ENCODE peak calls at places on chromosomes 11 and 22, in five cellular contexts. B is NCI-H1092; S is activated T-helper 9 cell treated with anti-CD3 and anti-CD28 coated beads, Interleukin-2, amount 50 U/mL, for 16 hours; E is cardiac muscle cell; U is WTC11. Y is an unnamed sample.

GRCh38 chr11:72413914-72414628 is 20.3 kb downstream of the CLPB start:
- DNase-seq in S (peak; percentile 58), E (peak; percentile 86), B (peak; percentile 84), U (peak; percentile 78), Y (peak; percentile 64)

GRCh38 chr22:23534201-23534850 is 45.8 kb downstream of the IGLL1 start:
- DNase-seq in U (no peak), E (peak; percentile 51), B (no peak), S (no peak), Y (peak; percentile 11)

GRCh38 chr11:121341609-121342008 is 49.0 kb downstream of the SC5D start:
- DNase-seq in S (no peak), B (no peak), U (no peak), E (no peak), Y (no peak)

GRCh38 chr11:35622070-35622469 is 3.8 kb downstream of the FJX1 start:
- DNase-seq in E (peak; percentile 88), B (no peak), S (no peak), U (no peak), Y (no peak)

GRCh38 chr11:102760355-102761035 is 19.9 kb downstream of the MMP10 start:
- DNase-seq in E (peak; percentile 83), S (no peak), B (no peak), U (no peak), Y (no peak)

GRCh38 chr11:82810738-82811137 is 77.1 kb upstream of the FAM181B start:
- DNase-seq in B (no peak), E (no peak), S (no peak), U (no peak), Y (no peak)

GRCh38 chr22:27796118-27796517 is 5.4 kb downstream of the MN1 start:
- DNase-seq in S (no peak), U (no peak), B (no peak), E (no peak), Y (no peak)

GRCh38 chr22:24422078-24422665 is 5.2 kb upstream of the ADORA2A start:
- DNase-seq in E (no peak), S (no peak), B (no peak), U (no peak), Y (no peak)

GRCh38 chr22:41968601-41969000 is 642 bp upstream of the SEPTIN3 start:
- DNase-seq in U (no peak), S (no peak), B (no peak), E (peak; percentile 42), Y (no peak)

GRCh38 chr22:21571679-21572078 is 4.2 kb downstream of the UBE2L3 start:
- DNase-seq in B (no peak), S (no peak), E (no peak), U (no peak), Y (no peak)